ENCODE peak calls at places on chromosomes 12 and 14, in six cellular contexts. F, B, U, Y, H and Z are unnamed samples.

GRCh38 chr14:100221419-100222218 is 17.3 kb upstream of the YY1 start:
- DNase-seq in H (peak), Y (no peak), B (no peak), U (no peak), F (peak), Z (no peak)

GRCh38 chr12:57724003-57724935 is 14.3 kb downstream of the AGAP2 start:
- DNase-seq in B (no peak), Y (no peak), U (no peak), H (no peak), F (no peak), Z (peak)

GRCh38 chr14:75709207-75709812 is 48.3 kb downstream of the TTLL5 start:
- DNase-seq in F (peak), H (peak), U (no peak), B (peak), Y (peak), Z (peak)

GRCh38 chr14:34688470-34689206 is 25.8 kb downstream of the CFL2 start:
- DNase-seq in Y (no peak), F (no peak), B (no peak), H (no peak), U (no peak), Z (no peak)

GRCh38 chr14:104383931-104384775 is 195.4 kb upstream of the C14orf180 start:
- DNase-seq in B (peak), Y (peak), H (no peak), U (no peak), F (no peak), Z (no peak)

GRCh38 chr12:124387510-124387855 is 92.6 kb downstream of the RFLNA start:
- DNase-seq in Y (no peak), B (peak), U (no peak), F (no peak), H (no peak), Z (no peak)

GRCh38 chr14:77681196-77682157 is 26.3 kb downstream of the ALKBH1 start:
- DNase-seq in U (no peak), B (no peak), F (no peak), Y (no peak), H (no peak), Z (no peak)

GRCh38 chr12:42483534-42483857 is 106.0 kb downstream of the PRICKLE1 start:
- DNase-seq in B (peak), Y (no peak), U (no peak), H (no peak), F (peak), Z (no peak)

GRCh38 chr12:91877461-91878230 is 268.0 kb downstream of the BTG1 start:
- DNase-seq in H (no peak), Y (no peak), F (no peak), U (no peak), B (no peak), Z (no peak)

GRCh38 chr12:14554281-14555008 is 13.2 kb downstream of the PLBD1 start:
- DNase-seq in B (peak), U (no peak), Y (peak), F (peak), H (no peak), Z (no peak)

GRCh38 chr12:24821691-24822090 is 127.2 kb downstream of the BCAT1 start:
- DNase-seq in H (no peak), F (no peak), Y (no peak), U (no peak), B (no peak), Z (no peak)

GRCh38 chr14:103108749-103109207 is 14.3 kb downstream of the EXOC3L4 start:
- DNase-seq in Y (no peak), F (no peak), H (no peak), B (no peak), U (no peak), Z (no peak)

GRCh38 chr12:124484526-124484953 is 82.9 kb downstream of the NCOR2 start:
- DNase-seq in B (no peak), U (no peak), F (no peak), H (no peak), Y (no peak), Z (no peak)

GRCh38 chr12:6206327-6206726 is 6.1 kb downstream of the CD9 start:
- DNase-seq in Y (no peak), H (no peak), U (no peak), B (no peak), F (no peak), Z (no peak)

GRCh38 chr12:76368230-76368629 is 20.0 kb upstream of the BBS10 start:
- DNase-seq in Y (no peak), H (no peak), F (no peak), B (no peak), U (no peak), Z (no peak)

GRCh38 chr12:93530358-93530757 is 42.1 kb upstream of the SOCS2 start:
- DNase-seq in H (no peak), U (no peak), Y (no peak), F (no peak), B (no peak), Z (peak)

GRCh38 chr12:71440393-71441349 is 1.1 kb downstream of the LGR5 start:
- DNase-seq in H (no peak), B (no peak), U (no peak), F (peak), Y (no peak), Z (no peak)

GRCh38 chr12:113161415-113162016 is 12.0 kb downstream of the CFAP73 start:
- DNase-seq in Y (no peak), H (no peak), B (no peak), U (no peak), F (no peak), Z (no peak)

GRCh38 chr12:66187822-66188221 is 1.2 kb upstream of the IRAK3 start:
- DNase-seq in Y (no peak), H (no peak), F (no peak), U (no peak), B (no peak), Z (no peak)

GRCh38 chr12:101181776-101182175 is 28.3 kb downstream of the SLC5A8 start:
- DNase-seq in Y (no peak), B (no peak), U (no peak), H (peak), F (no peak), Z (no peak)

GRCh38 chr12:52254965-52255751 is 19.3 kb upstream of the KRT86 start:
- DNase-seq in H (no peak), U (no peak), B (no peak), F (peak), Y (no peak), Z (no peak)

GRCh38 chr12:52929538-52929937 is 19.4 kb upstream of the KRT18 start:
- DNase-seq in Y (no peak), H (no peak), F (no peak), B (no peak), U (no peak), Z (no peak)

GRCh38 chr14:105090493-105091334 is 25.5 kb upstream of the GPR132 start:
- DNase-seq in H (no peak), B (peak), F (peak), Y (peak), U (no peak), Z (peak)

GRCh38 chr12:94012508-94013044 is 135.8 kb upstream of the PLXNC1 start:
- DNase-seq in B (no peak), F (no peak), H (no peak), Y (no peak), U (no peak), Z (no peak)

GRCh38 chr12:19951664-19952063 is 416.7 kb upstream of the PDE3A start:
- DNase-seq in U (no peak), B (no peak), H (no peak), Y (no peak), F (no peak), Z (no peak)

GRCh38 chr14:71552809-71553208 is 379.4 kb upstream of the RGS6 start:
- DNase-seq in H (no peak), U (no peak), B (no peak), F (no peak), Y (no peak), Z (no peak)

GRCh38 chr14:79543966-79544365 is 667.3 kb downstream of the DIO2 start:
- DNase-seq in U (no peak), Y (no peak), H (no peak), F (no peak), B (no peak), Z (no peak)
- TF ChIP-seq CTCF in U (peak), Y (no peak), H (peak), F (peak), B (no peak), Z (peak)

GRCh38 chr12:50929831-50930230 is 22.5 kb upstream of the HIGD1C start:
- DNase-seq in F (no peak), U (no peak), H (no peak), Y (no peak), B (no peak), Z (peak)
- TF ChIP-seq CTCF in F (no peak), U (no peak), H (no peak), Y (no peak), B (no peak), Z (no peak)

DNA sequence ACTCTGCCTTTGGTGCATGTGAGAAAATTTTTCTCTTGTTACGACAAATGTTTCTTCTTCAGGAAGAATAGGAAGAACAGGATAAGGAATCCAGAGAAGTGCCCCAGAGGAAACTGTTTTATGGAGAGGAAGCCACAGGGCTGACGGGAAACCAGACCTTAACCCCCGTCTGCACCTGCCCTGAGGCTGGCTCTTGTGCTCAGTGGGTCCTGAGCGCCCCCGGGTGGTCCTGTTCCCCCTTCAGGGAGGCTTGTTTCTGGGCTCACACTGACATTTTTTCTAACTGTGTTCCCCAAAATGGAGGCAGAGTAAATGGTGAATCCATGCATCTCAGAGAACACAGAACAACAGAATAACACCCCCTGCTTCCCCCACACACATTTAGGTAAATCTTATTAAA is 691.8 kb downstream of the TMEM121 start:
- DNase-seq in Y (no peak), F (no peak), B (no peak), H (no peak), U (no peak), Z (no peak)
- TF ChIP-seq CTCF in Y (no peak), F (no peak), B (no peak), H (no peak), U (no peak), Z (no peak)

GRCh38 chr12:29691146-29691854 is 92.4 kb downstream of the TMTC1 start:
- DNase-seq in Y (no peak), B (no peak), H (no peak), U (no peak), F (no peak), Z (no peak)
- TF ChIP-seq CTCF in Y (no peak), B (no peak), H (no peak), U (no peak), F (no peak), Z (no peak)

GRCh38 chr12:96400631-96401060 is 407 bp upstream of the CDK17 start:
- DNase-seq in F (no peak), B (no peak), U (no peak), H (no peak), Y (no peak), Z (no peak)

GRCh38 chr12:96399081-96399918 is 939 bp downstream of the CDK17 start:
- DNase-seq in U (peak), B (peak), H (no peak), Y (peak), F (peak), Z (peak)

GRCh38 chr12:96398422-96399080 is 1.7 kb downstream of the CDK17 start:
- DNase-seq in F (no peak), H (no peak), U (no peak), Y (no peak), B (no peak), Z (no peak)

GRCh38 chr12:96401061-96401871 is 1.0 kb upstream of the CDK17 start:
- DNase-seq in U (no peak), Y (no peak), B (no peak), F (peak), H (peak), Z (no peak)

DNA sequence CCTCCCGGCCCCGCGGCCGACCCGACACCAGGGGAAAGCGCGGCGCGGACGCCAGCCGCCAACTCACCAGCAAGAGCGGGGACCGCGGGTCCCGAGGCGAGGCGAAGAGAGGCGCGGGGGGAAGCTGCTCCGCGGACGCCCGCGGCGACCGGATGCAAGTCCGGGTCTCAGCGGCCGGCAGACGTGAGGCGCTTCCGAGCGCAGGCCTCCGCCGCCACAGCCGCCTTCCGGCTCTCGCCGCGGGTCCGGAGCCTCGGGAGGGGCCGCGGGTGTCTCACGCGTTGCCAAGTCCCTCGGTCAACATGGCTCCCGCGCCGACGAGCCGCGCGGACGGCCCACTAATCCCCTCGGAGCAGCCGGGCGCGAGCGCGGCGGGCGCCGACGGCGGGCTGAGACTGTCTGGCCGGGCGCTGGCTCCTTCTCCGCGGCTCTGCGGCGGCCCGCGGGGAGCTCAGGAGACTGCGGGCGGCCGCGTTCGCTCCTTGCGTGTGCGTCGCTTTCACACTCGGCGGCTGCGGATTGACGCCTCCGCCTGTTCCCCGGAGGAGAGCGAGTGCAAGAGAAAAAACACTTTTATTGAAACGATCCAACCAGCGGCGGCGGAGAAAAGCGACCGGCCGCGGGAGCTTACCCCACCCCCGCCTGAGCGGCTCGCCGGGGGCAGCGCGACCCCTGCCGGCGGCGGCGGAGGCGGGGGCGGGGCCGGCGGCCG is at the start of gene CDK17:
- DNase-seq in B (peak), U (peak), H (no peak), Y (peak), F (peak), Z (peak)
- TF ChIP-seq CTCF in B (peak), U (no peak), H (peak), Y (no peak), F (peak), Z (peak)

GRCh38 chr12:3453947-3454675 is 36.9 kb upstream of the PRMT8 start:
- DNase-seq in B (no peak), F (peak), U (no peak), H (peak), Y (no peak), Z (no peak)

GRCh38 chr12:3458041-3458440 is 33.0 kb upstream of the PRMT8 start:
- DNase-seq in F (peak), Y (no peak), B (no peak), H (no peak), U (no peak), Z (no peak)

GRCh38 chr12:3455312-3455711 is 35.7 kb upstream of the PRMT8 start:
- DNase-seq in F (no peak), U (no peak), B (no peak), Y (no peak), H (no peak), Z (no peak)

GRCh38 chr12:3454780-3455179 is 36.2 kb upstream of the PRMT8 start:
- DNase-seq in U (no peak), Y (no peak), H (no peak), B (no peak), F (no peak), Z (no peak)

GRCh38 chr12:3456809-3457208 is 34.2 kb upstream of the PRMT8 start:
- DNase-seq in H (no peak), Y (no peak), U (no peak), B (no peak), F (no peak), Z (no peak)
- TF ChIP-seq CTCF in H (no peak), Y (no peak), U (no peak), B (no peak), F (no peak), Z (no peak)

GRCh38 chr12:78392918-78393317 is 471.7 kb upstream of the SYT1 start:
- DNase-seq in U (no peak), B (no peak), H (no peak), F (no peak), Y (no peak), Z (no peak)
- TF ChIP-seq CTCF in U (no peak), B (no peak), H (no peak), F (no peak), Y (no peak), Z (peak)

DNA sequence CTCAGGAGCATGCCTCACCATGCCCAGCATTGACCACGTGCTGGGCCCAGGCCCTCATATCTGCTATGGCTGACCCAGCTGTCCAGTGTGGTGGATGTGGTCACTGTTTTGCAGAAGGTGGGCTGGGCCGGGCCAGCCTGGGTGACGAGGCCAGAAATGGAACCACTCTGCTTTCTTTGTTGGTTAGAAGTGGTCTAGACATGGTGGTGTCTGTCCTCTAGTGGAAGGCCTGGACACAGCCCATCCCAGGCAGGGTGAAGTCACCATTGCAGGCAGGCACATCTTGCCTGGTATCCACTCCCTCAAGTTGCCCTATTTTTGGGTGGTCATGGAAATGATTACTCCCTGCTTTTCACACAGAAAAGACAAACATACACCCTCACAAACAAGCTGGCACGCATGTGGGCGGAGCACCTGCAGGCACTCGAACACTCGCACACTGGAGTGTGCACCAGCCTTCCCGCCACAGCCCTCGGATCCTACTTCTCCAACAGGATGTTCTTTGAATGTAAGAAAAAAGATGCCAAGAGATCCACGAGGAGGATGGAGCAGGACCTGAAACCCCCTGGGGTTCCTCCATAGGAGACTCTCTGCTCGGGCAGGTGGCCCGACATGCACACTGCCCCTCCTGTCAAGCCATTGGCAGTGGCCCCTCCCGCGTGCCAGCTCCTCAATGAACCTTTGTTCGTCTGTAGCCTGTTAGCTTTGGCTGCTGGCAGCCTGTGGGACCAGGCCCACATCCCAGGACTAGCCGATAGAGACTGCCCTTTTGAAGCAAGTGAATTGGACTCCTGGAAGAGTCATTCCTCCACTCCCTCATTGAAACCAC is 38.4 kb downstream of the MLXIP start:
- DNase-seq in U (no peak), F (no peak), B (peak), H (no peak), Y (no peak), Z (no peak)
- TF ChIP-seq CTCF in U (no peak), F (no peak), B (no peak), H (no peak), Y (no peak), Z (no peak)